ENCODE peak calls at places on chromosomes 2 and 18, in nine cellular contexts. A, E, H, I, T, O, F, Y and Z are unnamed samples. For H3K4me1, the result is how much of the 10 kb centered on the place peaks cover.

GRCh38 chr2:189096769-189097447 is 82.7 kb downstream of the COL5A2 start:
- DNase-seq in F (no peak), H (no peak), E (no peak), T (no peak), A (no peak), Y (no peak), I (no peak), O (no peak), Z (no peak)

GRCh38 chr18:58520964-58521363 is 107.9 kb downstream of the ALPK2 start:
- DNase-seq in H (no peak), A (no peak), T (no peak), F (no peak), O (no peak), I (no peak), Y (no peak), E (no peak), Z (no peak)

GRCh38 chr2:117486081-117486480 is 328.4 kb upstream of the DDX18 start:
- DNase-seq in Y (no peak), H (no peak), E (no peak), I (no peak), O (no peak), F (no peak), T (no peak), A (no peak), Z (no peak)

GRCh38 chr2:221518201-221518936 is 53.7 kb downstream of the EPHA4 start:
- DNase-seq in Y (no peak), T (no peak), H (peak), F (no peak), I (peak), E (peak), A (no peak), O (no peak), Z (peak)

GRCh38 chr2:240124651-240125030 is 11.5 kb downstream of the COPS9 start:
- DNase-seq in A (no peak), O (peak), I (no peak), E (no peak), Y (no peak), H (no peak), F (no peak), T (no peak), Z (no peak)

GRCh38 chr2:56474412-56475158 is 290.8 kb downstream of the CCDC85A start:
- DNase-seq in E (no peak), T (no peak), O (no peak), A (no peak), F (no peak), I (no peak), Y (no peak), H (no peak), Z (peak)

GRCh38 chr2:140504596-140504995 is 1626.2 kb downstream of the LRP1B start:
- DNase-seq in Y (no peak), O (no peak), F (no peak), I (no peak), T (no peak), A (no peak), H (no peak), E (no peak), Z (no peak)

GRCh38 chr2:12155308-12156061 is 409.1 kb downstream of the LPIN1 start:
- DNase-seq in I (no peak), F (peak), E (no peak), Y (no peak), H (no peak), T (peak), A (peak), O (no peak), Z (no peak)

GRCh38 chr18:47283476-47283875 is 32.0 kb upstream of the SKOR2 start:
- DNase-seq in T (no peak), A (peak), H (no peak), F (no peak), I (no peak), Y (peak), E (peak), O (no peak), Z (no peak)

GRCh38 chr2:233342301-233342700 is 12.0 kb upstream of the DGKD start:
- DNase-seq in T (no peak), H (no peak), O (no peak), E (no peak), F (no peak), I (no peak), A (no peak), Y (no peak), Z (no peak)

GRCh38 chr2:33118648-33119047 is 171.9 kb downstream of the LTBP1 start:
- DNase-seq in F (no peak), H (no peak), Y (no peak), E (no peak), A (no peak), O (no peak), T (no peak), I (no peak), Z (no peak)

GRCh38 chr2:215711484-215712034 is 275.7 kb upstream of the FN1 start:
- DNase-seq in H (no peak), F (no peak), Y (no peak), E (no peak), A (no peak), O (no peak), T (no peak), I (no peak), Z (no peak)

GRCh38 chr2:206095925-206096324 is 10.0 kb upstream of the INO80D start:
- DNase-seq in F (no peak), I (no peak), E (no peak), H (no peak), T (no peak), Y (no peak), A (no peak), O (no peak), Z (no peak)

GRCh38 chr2:46971914-46972313 is 56.3 kb upstream of the MCFD2 start:
- DNase-seq in A (no peak), H (no peak), O (no peak), E (no peak), F (no peak), I (no peak), Y (no peak), T (no peak), Z (no peak)

GRCh38 chr2:109690457-109690821 is 76.3 kb downstream of the SOWAHC start:
- DNase-seq in Y (no peak), I (no peak), E (no peak), F (no peak), A (no peak), O (no peak), T (no peak), H (no peak), Z (no peak)

GRCh38 chr2:128640847-128641360 is 322.2 kb upstream of the HS6ST1 start:
- DNase-seq in A (no peak), E (no peak), F (no peak), Y (no peak), O (no peak), H (peak), I (no peak), T (no peak), Z (no peak)

GRCh38 chr2:131063501-131064283 is 29.6 kb downstream of the FAM168B start:
- DNase-seq in A (no peak), H (no peak), O (no peak), Y (peak), I (no peak), F (no peak), T (no peak), E (no peak), Z (no peak)

GRCh38 chr2:240322231-240322955 is 113.1 kb upstream of the GPC1 start:
- DNase-seq in E (no peak), O (no peak), A (no peak), H (no peak), T (no peak), F (peak), Y (peak), I (no peak), Z (peak)

GRCh38 chr2:118169359-118170005 is 81.2 kb downstream of the INSIG2 start:
- DNase-seq in Y (no peak), F (peak), H (no peak), T (no peak), I (no peak), E (peak), A (no peak), O (no peak), Z (no peak)

GRCh38 chr18:75548353-75548752 is 120.8 kb upstream of the SMIM21 start:
- DNase-seq in H (no peak), F (no peak), A (no peak), I (no peak), T (no peak), Y (peak), O (no peak), E (peak), Z (no peak)

GRCh38 chr2:101741775-101742520 is 44.4 kb downstream of the MAP4K4 start:
- DNase-seq in E (no peak), A (no peak), F (no peak), I (no peak), Y (no peak), O (no peak), H (no peak), T (no peak), Z (peak)

DNA sequence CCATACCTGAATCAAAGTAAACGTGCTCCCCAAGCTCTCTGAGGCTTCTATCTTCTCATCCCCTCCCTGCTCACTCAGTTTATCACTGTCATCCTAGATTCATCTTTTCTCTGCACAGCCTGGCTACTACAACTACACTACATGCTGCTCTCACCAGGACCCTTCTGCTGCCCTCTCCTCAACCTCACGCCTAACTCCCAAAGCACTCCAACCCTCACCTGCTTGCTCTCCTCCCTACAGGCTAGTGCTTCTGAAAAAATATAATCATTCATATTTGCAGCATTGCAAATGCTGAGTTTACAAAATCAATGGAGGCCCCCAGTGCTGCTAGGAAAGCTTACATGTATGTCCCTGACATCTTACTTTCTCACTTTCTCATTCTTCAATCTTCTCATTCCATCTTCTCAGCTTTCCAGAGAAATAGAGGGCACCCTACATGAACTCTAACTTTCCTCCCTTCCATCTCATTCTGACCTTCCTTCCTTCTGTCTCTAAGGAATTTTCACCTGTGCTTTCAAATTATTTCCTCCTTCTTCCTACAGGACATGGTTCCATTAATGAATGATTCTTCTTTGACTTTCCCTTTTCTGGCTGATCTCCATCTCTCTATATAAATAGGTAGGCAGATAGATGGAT is 36.3 kb downstream of the EVA1A start:
- DNase-seq in T (no peak), A (no peak), H (no peak), E (no peak), I (no peak), O (no peak), Y (no peak), F (no peak), Z (no peak)
- H3K4me1 ChIP-seq in T (under half), A (under half), H (under half), E (under half), I (under half), O (under half), Y (under half), F (under half), Z (under half)

GRCh38 chr2:68467077-68467960 is at the start of the genes APLF and FBXO48:
- DNase-seq in I (peak), A (peak), E (peak), H (peak), F (peak), T (peak), O (peak), Y (peak), Z (peak)

GRCh38 chr2:68465081-68465916 is 1.8 kb downstream of the FBXO48 start:
- DNase-seq in A (no peak), E (peak), O (no peak), T (no peak), F (no peak), I (peak), Y (no peak), H (no peak), Z (no peak)

GRCh38 chr2:68466778-68467076 is 367 bp downstream of the FBXO48 start:
- DNase-seq in F (no peak), I (no peak), T (no peak), O (no peak), H (no peak), Y (no peak), A (no peak), E (no peak), Z (no peak)

GRCh38 chr2:68464651-68465050 is 2.4 kb downstream of the FBXO48 start:
- DNase-seq in T (no peak), O (no peak), Y (no peak), H (no peak), E (no peak), I (no peak), A (no peak), F (no peak), Z (no peak)

GRCh38 chr2:68466361-68466777 is 725 bp downstream of the FBXO48 start:
- DNase-seq in T (no peak), A (peak), O (peak), I (peak), H (no peak), E (peak), F (no peak), Y (no peak), Z (peak)
- H3K4me3 ChIP-seq in T (peak), A (peak), O (peak), I (peak), H (peak), E (peak), F (peak), Y (peak), Z (peak)

GRCh38 chr18:74499633-74500032 is 3.5 kb downstream of the CNDP2 start:
- DNase-seq in O (peak), H (peak), T (peak), A (peak), E (peak), I (peak), F (peak), Y (no peak), Z (peak)
- H3K4me1 ChIP-seq in O (under half), H (under half), T (under half), A (under half), E (under half), I (under half), F (under half), Y (under half), Z (under half)

DNA sequence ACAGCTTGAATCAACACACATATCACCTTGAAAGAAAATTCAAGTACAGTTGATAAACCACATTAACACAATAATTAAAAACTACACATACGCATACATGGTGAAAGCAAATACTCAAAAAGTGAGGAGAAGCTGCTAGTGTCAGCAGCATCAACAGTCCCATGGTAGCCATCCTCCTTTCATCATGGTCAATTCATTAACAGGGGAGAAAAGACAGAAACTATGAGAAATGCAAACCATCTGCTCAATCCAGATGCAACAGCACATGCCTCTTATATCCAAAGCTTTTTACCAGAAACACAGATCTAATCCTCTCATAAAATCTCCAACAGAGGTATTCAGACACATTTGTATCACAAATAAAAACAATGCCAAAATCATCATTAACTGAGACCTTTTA is 81.9 kb upstream of the CHRNA1 start:
- DNase-seq in H (no peak), I (no peak), Y (peak), E (no peak), F (no peak), T (no peak), A (no peak), O (no peak), Z (no peak)
- H3K4me3 ChIP-seq in H (no peak), I (no peak), Y (peak), E (peak), F (no peak), T (no peak), A (no peak), O (no peak), Z (no peak)

DNA sequence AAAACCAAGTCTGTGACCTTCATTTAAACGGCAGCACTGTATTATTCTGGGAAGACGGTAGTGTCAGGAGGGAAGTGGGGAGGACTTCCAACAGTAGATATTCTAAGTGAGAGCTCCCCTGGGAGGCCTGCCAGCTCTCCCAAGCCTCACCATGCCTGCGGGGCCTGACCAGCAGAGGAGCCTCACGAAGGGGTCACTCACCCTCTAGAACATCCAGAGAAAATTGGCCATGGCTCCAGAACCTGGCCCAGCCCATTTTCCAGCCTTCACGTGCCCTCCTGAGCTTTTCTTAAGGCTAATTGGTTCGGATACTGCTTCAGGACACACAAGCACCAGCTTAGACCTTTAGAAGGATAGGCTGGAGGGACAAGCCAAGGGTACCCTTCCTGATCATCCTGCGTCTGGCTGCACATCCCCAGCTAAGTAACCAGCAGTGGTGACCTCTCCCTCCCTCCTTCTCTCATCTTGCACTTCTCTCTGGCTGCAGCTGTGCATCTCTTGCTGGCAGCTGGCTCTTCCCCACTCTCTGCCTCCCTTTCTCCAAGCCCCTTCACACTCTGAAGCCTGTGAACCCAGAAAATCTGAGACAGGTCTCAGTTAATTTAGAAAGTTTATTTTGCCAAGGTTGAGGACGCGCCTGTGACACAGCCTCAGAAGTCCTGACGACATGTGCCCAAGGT is 120.1 kb upstream of the PKDCC start:
- DNase-seq in H (no peak), O (no peak), E (no peak), A (no peak), Y (no peak), F (no peak), I (no peak), T (peak), Z (no peak)
- H3K4me1 ChIP-seq in H (under half), O (under half), E (under half), A (under half), Y (under half), F (half or more), I (under half), T (under half), Z (under half)

GRCh38 chr2:182077023-182077422 is 91.4 kb downstream of the PPP1R1C start:
- DNase-seq in Y (no peak), T (no peak), O (no peak), I (no peak), H (no peak), E (no peak), A (no peak), F (no peak), Z (no peak)
- H3K4me3 ChIP-seq in Y (no peak), T (no peak), O (no peak), I (no peak), H (no peak), E (no peak), A (no peak), F (no peak), Z (no peak)

GRCh38 chr2:1771626-1772280 is 27.4 kb upstream of the PXDN start:
- DNase-seq in F (no peak), H (no peak), A (no peak), E (no peak), I (no peak), O (no peak), T (no peak), Y (no peak), Z (no peak)
- H3K4me1 ChIP-seq in F (under half), H (under half), A (under half), E (under half), I (under half), O (under half), T (under half), Y (under half), Z (under half)

GRCh38 chr2:74441111-74441689 is 537 bp downstream of the RTKN start:
- DNase-seq in H (peak), Y (no peak), T (no peak), I (no peak), E (no peak), O (no peak), A (no peak), F (no peak), Z (peak)
- H3K4me3 ChIP-seq in H (peak), Y (peak), T (peak), I (no peak), E (no peak), O (peak), A (no peak), F (peak), Z (peak)

DNA sequence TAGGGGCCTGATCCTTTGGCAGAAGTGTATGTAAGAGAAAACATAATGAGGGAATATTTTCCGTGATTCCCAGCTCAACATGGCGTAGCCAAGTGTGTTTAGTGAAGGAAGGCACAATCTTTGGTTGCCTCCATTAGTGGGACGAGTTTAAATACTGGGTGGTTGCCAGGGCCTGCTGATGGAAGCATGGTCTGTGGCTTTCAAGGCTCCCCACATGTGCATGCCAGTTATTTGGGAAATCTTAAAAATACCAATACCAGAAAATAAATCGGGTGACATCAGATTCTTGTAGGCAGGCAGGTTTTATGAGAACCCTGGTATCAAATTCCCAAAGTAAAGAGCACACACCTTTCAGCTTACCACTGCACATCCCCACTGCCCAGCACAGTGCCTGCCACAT is 7.1 kb downstream of the MYL12A start:
- DNase-seq in A (no peak), I (no peak), E (no peak), Y (no peak), H (peak), T (no peak), O (no peak), F (no peak), Z (no peak)
- H3K4me1 ChIP-seq in A (half or more), I (half or more), E (half or more), Y (under half), H (under half), T (under half), O (under half), F (half or more), Z (under half)